ENCODE peak calls at places on chromosomes 7 and 10, in four cellular contexts. O is testis, Z is adrenal gland, L is upper lobe of right lung. R is an unnamed sample.

GRCh38 chr7:29858080-29858951 is 52.0 kb downstream of the WIPF3 start:
- DNase-seq in O (no peak), L (no peak), Z (no peak), R (no peak)

GRCh38 chr7:131538071-131538790 is 18.2 kb downstream of the PODXL start:
- DNase-seq in O (no peak), L (peak; percentile 42), Z (no peak), R (no peak)

GRCh38 chr10:43781480-43782361 is 133.0 kb upstream of the ZNF32 start:
- DNase-seq in O (no peak), L (no peak), Z (no peak), R (no peak)

GRCh38 chr7:13017325-13017853 is 330.0 kb downstream of the ARL4A start:
- DNase-seq in L (no peak), O (no peak), Z (no peak), R (no peak)

GRCh38 chr7:22783421-22783820 is 39.2 kb downstream of the TOMM7 start:
- DNase-seq in Z (no peak), O (no peak), L (no peak), R (no peak)

GRCh38 chr10:32963102-32963501 is 5.1 kb upstream of the ITGB1 start:
- DNase-seq in O (no peak), L (no peak), Z (no peak), R (no peak)

GRCh38 chr10:69464801-69465401 is 13.6 kb downstream of the TSPAN15 start:
- DNase-seq in O (no peak), Z (no peak), L (no peak), R (no peak)

GRCh38 chr7:131117439-131117838 is 210.2 kb upstream of the MKLN1 start:
- DNase-seq in L (no peak), O (no peak), Z (no peak), R (no peak)

GRCh38 chr10:70131560-70131937 is 1.1 kb downstream of the AIFM2 start:
- DNase-seq in Z (no peak), L (peak; percentile 58), O (no peak), R (no peak)

GRCh38 chr10:61836233-61836887 is 65.1 kb upstream of the ARID5B start:
- DNase-seq in Z (no peak), O (peak; percentile 30), L (no peak), R (no peak)

GRCh38 chr10:74433595-74433956 is 282.6 kb downstream of the ADK start:
- DNase-seq in Z (no peak), L (no peak), O (no peak), R (no peak)

GRCh38 chr7:1961776-1962276 is 270.9 kb downstream of the MAD1L1 start:
- DNase-seq in O (no peak), Z (no peak), L (no peak), R (no peak)

GRCh38 chr10:118587881-118588651 is 7.4 kb downstream of the PRLHR start:
- DNase-seq in O (no peak), Z (no peak), L (no peak), R (no peak)

GRCh38 chr10:79244841-79245504 is 102.3 kb upstream of the PPIF start:
- DNase-seq in Z (no peak), O (no peak), L (no peak), R (no peak)

GRCh38 chr10:61140765-61141392 is 196.9 kb upstream of the RHOBTB1 start:
- DNase-seq in Z (peak; percentile 41), O (peak; percentile 69), L (no peak), R (no peak)

GRCh38 chr10:44807451-44807850 is 103.7 kb upstream of the TMEM72 start:
- DNase-seq in L (no peak), O (no peak), Z (no peak), R (no peak)
- H3K4me3 ChIP-seq in L (no peak overlapping the region), O (no peak overlapping the region), Z (no peak overlapping the region), R (no peak overlapping the region)

DNA sequence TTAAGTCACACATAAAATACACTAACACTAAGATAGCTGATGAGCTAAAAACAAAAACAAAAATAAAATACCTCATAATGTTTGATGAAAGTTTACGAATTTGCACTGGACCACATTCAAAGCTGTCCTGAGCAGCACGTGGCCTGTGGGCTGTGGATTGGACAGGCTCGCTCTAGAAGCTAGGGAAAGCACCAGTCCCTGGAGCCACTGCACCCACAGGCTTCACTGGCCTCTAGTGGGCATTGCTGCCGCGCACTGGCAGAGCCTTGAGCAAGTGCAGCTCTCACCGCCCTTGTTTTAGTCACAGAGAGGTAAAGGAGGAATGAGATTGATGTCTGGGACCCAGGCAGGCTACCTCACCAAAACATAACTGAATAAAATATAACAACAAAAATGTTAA is 67.6 kb downstream of the PAX2 start:
- DNase-seq in L (peak; percentile 32), Z (no peak), O (no peak), R (peak; percentile 30)
- H3K27me3 ChIP-seq in L (peaks cover 71% of the 10 kb centered on the region), Z (no peaks in the 10 kb centered on the region), O (no peaks in the 10 kb centered on the region), R (peaks cover 99% of the 10 kb centered on the region)

GRCh38 chr7:157874208-157874816 is 537.5 kb downstream of the DNAJB6 start:
- DNase-seq in O (no peak), L (no peak), Z (no peak), R (no peak)
- H3K9me3 ChIP-seq in O (no peaks in the 10 kb centered on the region), L (no peaks in the 10 kb centered on the region), Z (no peaks in the 10 kb centered on the region), R (no peaks in the 10 kb centered on the region)

DNA sequence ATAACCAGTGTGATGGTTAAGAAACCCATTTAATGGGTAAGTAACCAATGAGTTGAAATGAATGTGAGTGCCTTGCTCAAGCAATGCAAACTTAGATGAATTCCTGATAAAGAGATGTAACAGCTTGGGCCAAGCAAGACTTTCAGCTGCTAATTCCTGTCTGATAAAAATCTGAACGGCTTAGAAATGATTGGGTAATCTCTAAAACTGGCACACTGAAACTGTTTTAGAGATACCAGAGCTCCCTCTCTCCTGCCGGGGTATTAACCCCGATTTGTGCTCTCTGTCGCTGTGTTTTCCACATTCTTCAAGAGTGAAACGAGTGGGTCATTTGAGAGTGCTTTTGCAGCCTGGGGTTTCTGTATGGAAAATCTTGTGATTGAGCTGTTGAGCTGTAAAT is 534.9 kb upstream of the GALNT17 start:
- DNase-seq in O (no peak), L (no peak), Z (no peak), R (no peak)
- H3K4me3 ChIP-seq in O (no peak overlapping the region), L (no peak overlapping the region), Z (no peak overlapping the region), R (peak overlapping the region; percentile 64)

GRCh38 chr7:157687158-157687557 is 350.4 kb downstream of the DNAJB6 start:
- DNase-seq in L (no peak), O (no peak), Z (no peak), R (no peak)

GRCh38 chr7:157684157-157684595 is 347.4 kb downstream of the DNAJB6 start:
- DNase-seq in Z (no peak), L (peak; percentile 41), O (peak; percentile 17), R (no peak)

GRCh38 chr7:157684596-157685429 is 348.0 kb downstream of the DNAJB6 start:
- DNase-seq in O (no peak), Z (no peak), L (peak; percentile 47), R (peak; percentile 4)

GRCh38 chr7:157686285-157686894 is 349.6 kb downstream of the DNAJB6 start:
- DNase-seq in Z (no peak), L (peak; percentile 26), O (peak; percentile 9), R (no peak)

DNA sequence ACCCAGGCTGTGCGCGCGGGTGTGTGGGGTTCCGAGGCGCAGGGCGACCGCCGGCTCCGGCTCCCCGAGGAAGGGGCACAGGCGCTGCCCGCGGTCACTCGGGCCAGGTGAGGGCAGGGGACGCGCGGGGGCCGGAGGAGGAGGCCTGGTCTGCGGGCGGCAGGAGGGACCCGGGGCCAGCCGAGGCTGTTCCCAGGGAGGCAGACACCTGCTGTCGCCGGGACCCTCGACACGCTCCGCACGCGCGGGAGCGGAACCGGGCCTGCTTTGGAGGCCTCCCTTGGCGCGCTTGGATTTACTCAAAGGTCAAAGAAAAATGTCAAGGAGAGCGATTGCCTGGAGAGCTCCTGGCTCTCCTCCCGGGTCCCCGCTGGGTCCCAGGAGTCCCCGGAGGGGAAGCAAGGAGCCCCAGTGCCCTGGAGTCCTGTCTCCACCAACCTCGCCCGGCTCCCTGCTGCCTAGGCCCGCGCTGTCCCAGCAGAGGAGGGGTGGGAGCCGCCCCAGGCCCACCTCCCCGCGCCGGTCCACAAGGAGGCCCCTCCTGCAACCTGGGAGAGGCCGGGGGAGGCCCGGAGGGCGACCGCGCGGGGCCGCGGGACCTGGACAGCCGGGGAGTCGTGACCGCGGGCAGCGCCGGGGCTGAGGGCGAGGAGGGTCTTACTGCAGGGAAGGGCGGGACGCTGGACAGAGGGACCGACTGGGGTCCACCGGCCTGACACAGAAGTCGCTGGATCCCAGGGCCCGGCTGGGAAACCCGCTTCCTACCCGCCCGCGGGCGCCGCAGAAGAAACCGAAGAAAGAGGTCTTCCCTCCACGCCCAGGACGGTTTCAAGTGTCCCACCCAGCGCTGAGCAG is 348.9 kb downstream of the DNAJB6 start:
- DNase-seq in L (peak; percentile 60), Z (no peak), O (peak; percentile 17), R (peak; percentile 4)
- H3K27me3 ChIP-seq in L (peaks cover 99% of the 10 kb centered on the region), Z (peaks cover 82% of the 10 kb centered on the region), O (no peaks in the 10 kb centered on the region), R (no peaks in the 10 kb centered on the region)

DNA sequence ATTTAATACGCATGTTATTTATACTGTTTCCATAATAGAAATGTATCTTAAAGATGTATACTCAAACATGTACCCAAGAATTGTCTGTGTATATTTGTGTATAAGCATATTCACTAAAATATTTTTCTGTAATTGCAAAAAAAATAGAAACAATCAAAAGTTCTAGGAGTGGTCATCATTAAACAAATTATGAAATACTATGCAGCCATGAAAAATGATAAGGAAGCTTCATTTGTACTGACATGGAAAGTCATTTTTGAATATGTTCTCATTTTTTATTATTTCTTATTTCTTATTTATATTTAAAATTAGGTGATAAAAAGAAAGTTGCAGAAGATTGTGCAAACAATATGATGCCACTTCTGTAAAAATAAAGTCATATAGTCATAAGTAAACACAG is 400.0 kb upstream of the AUTS2 start:
- DNase-seq in O (no peak), Z (no peak), L (no peak), R (no peak)
- H3K9me3 ChIP-seq in O (no peaks in the 10 kb centered on the region), Z (no peaks in the 10 kb centered on the region), L (no peaks in the 10 kb centered on the region), R (peaks cover 2% of the 10 kb centered on the region)

GRCh38 chr10:102813734-102814455 is 23.3 kb downstream of the CYP17A1 start:
- DNase-seq in L (no peak), O (peak; percentile 51), Z (peak; percentile 59), R (no peak)

GRCh38 chr10:102815790-102816549 is 21.2 kb downstream of the CYP17A1 start:
- DNase-seq in Z (peak; percentile 70), O (peak; percentile 68), L (no peak), R (no peak)

GRCh38 chr10:102814456-102814871 is 22.7 kb downstream of the CYP17A1 start:
- DNase-seq in Z (no peak), L (no peak), O (no peak), R (no peak)

GRCh38 chr10:102813017-102813541 is 24.1 kb downstream of the CYP17A1 start:
- DNase-seq in O (no peak), Z (no peak), L (no peak), R (no peak)

GRCh38 chr10:102814873-102815661 is 22.1 kb downstream of the CYP17A1 start:
- DNase-seq in Z (peak; percentile 90), O (peak; percentile 73), L (peak; percentile 84), R (no peak)
- H3K4me3 ChIP-seq in Z (no peak overlapping the region), O (no peak overlapping the region), L (no peak overlapping the region), R (no peak overlapping the region)

DNA sequence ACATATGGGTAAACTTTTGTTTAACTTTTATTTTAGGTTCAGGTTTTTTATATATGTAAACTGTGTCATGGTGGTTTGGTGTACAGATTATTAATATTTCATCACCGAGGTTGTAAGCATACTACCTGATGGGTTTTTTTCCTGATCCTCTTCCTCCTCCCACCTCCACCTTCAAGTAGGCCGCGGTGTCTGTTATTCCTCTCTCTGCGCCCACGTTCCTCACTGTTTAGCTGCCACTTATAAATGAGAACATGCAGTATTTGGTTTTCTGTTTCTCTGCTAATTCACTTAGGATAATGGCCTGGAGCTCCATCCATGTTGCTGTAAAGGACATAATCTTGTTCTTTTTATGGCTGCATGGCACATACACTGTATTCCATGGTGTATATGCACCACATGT is 1000.0 kb upstream of the CELF2 start:
- DNase-seq in Z (no peak), L (no peak), O (no peak), R (no peak)
- H3K27me3 ChIP-seq in Z (no peaks in the 10 kb centered on the region), L (no peaks in the 10 kb centered on the region), O (no peaks in the 10 kb centered on the region), R (no peaks in the 10 kb centered on the region)